ENCODE peak calls at places on chromosomes 13 and 19, in nine cellular contexts. U, P, V, M, B, I, C, A and X are unnamed samples.

GRCh38 chr19:45406957-45407375 is 522 bp downstream of the POLR1G start:
- DNase-seq in M (no peak), I (no peak), B (no peak), V (no peak), C (no peak), A (no peak), U (no peak), P (no peak), X (no peak)

GRCh38 chr19:5536337-5536894 is 31.3 kb downstream of the TINCR start:
- DNase-seq in M (peak), C (peak), P (peak), I (no peak), B (no peak), V (peak), A (peak), U (no peak), X (peak)

GRCh38 chr13:64639206-64639605 is 2590.9 kb downstream of the PCDH9 start:
- DNase-seq in V (no peak), I (no peak), M (no peak), C (no peak), B (no peak), P (no peak), A (no peak), U (no peak), X (no peak)

GRCh38 chr19:18685597-18686164 is 2.2 kb downstream of the CRTC1 start:
- DNase-seq in B (no peak), M (no peak), I (no peak), U (no peak), V (no peak), P (no peak), C (peak), A (no peak), X (no peak)

GRCh38 chr19:39327318-39327717 is 6.7 kb upstream of the LRFN1 start:
- DNase-seq in A (no peak), P (no peak), I (no peak), V (no peak), C (no peak), M (no peak), U (no peak), B (no peak), X (no peak)

GRCh38 chr19:49878744-49879070 is 1.2 kb downstream of the TBC1D17 start:
- DNase-seq in P (no peak), V (no peak), C (no peak), I (no peak), U (no peak), A (no peak), M (no peak), B (no peak), X (no peak)

GRCh38 chr19:343941-344624 is 513 bp downstream of the MIER2 start:
- DNase-seq in A (peak), C (no peak), P (peak), B (no peak), U (peak), V (no peak), M (no peak), I (no peak), X (peak)

GRCh38 chr19:45130888-45131615 is 29.7 kb downstream of the NKPD1 start:
- DNase-seq in B (no peak), M (no peak), I (no peak), U (no peak), V (no peak), P (no peak), A (no peak), C (no peak), X (no peak)

GRCh38 chr19:56170261-56170660 is 5.5 kb upstream of the GALP start:
- DNase-seq in B (no peak), I (no peak), U (no peak), M (peak), C (peak), A (no peak), P (no peak), V (no peak), X (no peak)

GRCh38 chr19:55305491-55305890 is 19.6 kb downstream of the TMEM150B start:
- DNase-seq in U (peak), B (no peak), V (no peak), A (peak), P (peak), M (no peak), I (no peak), C (no peak), X (no peak)

GRCh38 chr13:70380809-70381208 is 272.6 kb upstream of the KLHL1 start:
- DNase-seq in B (no peak), I (no peak), U (no peak), P (no peak), V (no peak), C (no peak), A (no peak), M (no peak), X (no peak)

GRCh38 chr19:46604781-46605355 is 3.7 kb downstream of the CALM3 start:
- DNase-seq in V (no peak), I (peak), B (no peak), P (no peak), C (no peak), U (no peak), M (peak), A (no peak), X (no peak)

GRCh38 chr19:8585894-8586750 is 8.9 kb upstream of the MYO1F start:
- DNase-seq in B (no peak), C (no peak), U (peak), I (no peak), V (peak), M (peak), P (no peak), A (peak), X (peak)

GRCh38 chr13:69565334-69565733 is 542.3 kb upstream of the ATXN8OS start:
- DNase-seq in V (no peak), B (no peak), A (no peak), P (no peak), U (no peak), M (no peak), I (no peak), C (peak), X (no peak)

GRCh38 chr13:41785402-41786142 is 175.3 kb downstream of the VWA8 start:
- DNase-seq in B (no peak), P (no peak), M (no peak), C (no peak), A (no peak), V (no peak), U (no peak), I (no peak), X (no peak)

GRCh38 chr13:32117696-32118095 is 86.1 kb downstream of the FRY start:
- DNase-seq in P (no peak), B (no peak), V (no peak), C (no peak), U (no peak), I (no peak), M (peak), A (no peak), X (no peak)

GRCh38 chr19:10290439-10290875 is 705 bp downstream of the ICAM5 start:
- DNase-seq in I (no peak), B (no peak), A (peak), P (no peak), M (no peak), V (no peak), C (no peak), U (no peak), X (no peak)

GRCh38 chr13:110420626-110421025 is 113.5 kb downstream of the COL4A2 start:
- DNase-seq in V (no peak), A (no peak), U (no peak), B (no peak), I (no peak), C (no peak), P (no peak), M (no peak), X (no peak)

GRCh38 chr19:37468961-37469777 is at the start of gene ZNF570:
- DNase-seq in M (peak), C (peak), I (peak), A (peak), V (peak), U (peak), P (peak), B (peak), X (peak)

GRCh38 chr13:51689597-51689996 is 105.3 kb downstream of the WDFY2 start:
- DNase-seq in A (no peak), U (no peak), C (no peak), B (no peak), V (no peak), M (no peak), I (no peak), P (no peak), X (no peak)

GRCh38 chr13:28479005-28479404 is 15.9 kb downstream of the FLT1 start:
- DNase-seq in V (no peak), B (no peak), A (no peak), I (no peak), C (no peak), M (no peak), U (no peak), P (no peak), X (no peak)

GRCh38 chr19:51503891-51504290 is 2.3 kb upstream of the SIGLEC12 start:
- DNase-seq in I (no peak), C (no peak), A (no peak), M (no peak), U (no peak), V (peak), B (no peak), P (no peak), X (no peak)

GRCh38 chr19:14300281-14300680 is 81.0 kb upstream of the ADGRE5 start:
- DNase-seq in C (no peak), P (no peak), M (no peak), B (no peak), V (no peak), I (no peak), A (no peak), U (no peak), X (no peak)

GRCh38 chr19:2123682-2124387 is 27.1 kb downstream of the IZUMO4 start:
- DNase-seq in P (no peak), U (no peak), A (peak), I (no peak), V (no peak), B (no peak), M (no peak), C (no peak), X (peak)

GRCh38 chr19:12772323-12772722 is 3.0 kb downstream of the HOOK2 start:
- DNase-seq in P (no peak), U (no peak), A (no peak), C (no peak), M (no peak), I (no peak), V (no peak), B (no peak), X (no peak)

GRCh38 chr13:102708991-102709390 is 14.1 kb upstream of the METTL21C start:
- DNase-seq in C (no peak), V (no peak), A (no peak), M (no peak), U (no peak), I (no peak), P (no peak), B (no peak), X (no peak)

GRCh38 chr19:33438987-33439781 is 65.7 kb downstream of the CEBPG start:
- DNase-seq in U (no peak), C (no peak), P (no peak), M (peak), V (no peak), A (no peak), I (no peak), B (no peak), X (no peak)

GRCh38 chr19:35436477-35437141 is 11.4 kb upstream of the FFAR2 start:
- DNase-seq in C (peak), B (peak), V (no peak), U (peak), M (no peak), A (peak), I (no peak), P (peak), X (no peak)

GRCh38 chr13:43990829-43991228 is 111.1 kb downstream of the LACC1 start:
- DNase-seq in U (no peak), B (no peak), V (no peak), C (no peak), I (no peak), P (no peak), M (no peak), A (no peak), X (no peak)

GRCh38 chr19:18109363-18109730 is 11.8 kb downstream of the MAST3 start:
- DNase-seq in C (no peak), P (no peak), V (no peak), M (no peak), B (no peak), U (no peak), I (no peak), A (no peak), X (no peak)

GRCh38 chr19:7924651-7925170 is 1.2 kb downstream of the CTXN1 start:
- DNase-seq in V (no peak), P (no peak), M (peak), I (no peak), U (no peak), A (no peak), C (no peak), B (no peak), X (no peak)

GRCh38 chr19:29655648-29656335 is 9.5 kb upstream of the PLEKHF1 start:
- DNase-seq in U (no peak), C (no peak), P (no peak), V (no peak), M (no peak), I (no peak), B (no peak), A (no peak), X (no peak)

GRCh38 chr19:29650988-29651387 is 14.3 kb upstream of the PLEKHF1 start:
- DNase-seq in A (no peak), M (no peak), I (no peak), P (no peak), B (no peak), C (no peak), V (no peak), U (no peak), X (no peak)

GRCh38 chr19:29653398-29653797 is 11.9 kb upstream of the PLEKHF1 start:
- DNase-seq in I (no peak), A (no peak), V (no peak), P (no peak), B (no peak), C (no peak), U (no peak), M (no peak), X (no peak)

GRCh38 chr19:29645911-29646310 is 19.4 kb upstream of the PLEKHF1 start:
- DNase-seq in B (peak), C (peak), M (peak), P (peak), V (no peak), U (no peak), A (no peak), I (no peak), X (no peak)

DNA sequence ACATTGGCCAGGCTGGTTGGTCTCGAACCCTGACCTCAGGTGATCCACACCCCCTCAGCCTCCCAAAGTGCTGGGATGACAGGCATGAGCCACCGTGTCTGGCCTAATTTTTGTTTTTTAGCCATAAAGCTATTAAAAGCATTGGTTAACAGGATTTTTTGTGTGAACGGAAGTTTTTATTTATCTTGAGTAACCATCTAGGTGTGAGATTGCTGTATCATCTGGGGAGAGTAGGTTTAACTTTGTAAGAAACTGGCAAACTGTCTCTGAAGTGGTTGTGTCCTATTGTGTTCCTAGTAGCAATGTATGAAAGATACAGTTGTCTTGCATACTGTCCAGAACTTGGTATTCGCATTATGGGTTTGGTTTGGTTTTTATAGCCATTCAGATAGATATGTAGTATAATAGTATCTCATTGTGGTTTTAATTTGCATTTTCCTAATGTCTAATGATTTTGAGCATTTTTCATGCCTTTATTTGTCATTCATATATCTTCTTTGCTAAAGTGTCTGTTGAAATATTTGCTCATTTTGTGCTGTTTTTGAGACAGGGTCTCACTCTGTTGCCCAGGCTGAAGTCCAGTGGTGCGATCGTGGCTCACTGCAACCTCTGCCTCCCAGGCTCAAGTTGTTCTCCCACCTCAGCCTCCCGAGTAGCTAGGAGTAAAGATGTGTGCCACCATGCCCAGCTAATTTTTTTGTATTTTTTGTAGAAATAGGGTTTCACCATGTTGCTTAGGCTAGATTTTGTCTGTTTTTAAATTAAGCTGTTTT is 13.5 kb upstream of the PLEKHF1 start:
- DNase-seq in U (no peak), I (no peak), P (no peak), A (no peak), B (no peak), M (peak), V (no peak), C (no peak), X (no peak)
- TF ChIP-seq CTCF in U (no peak), I (no peak), P (no peak), A (no peak), B (no peak), M (no peak), V (no peak), C (no peak), X (no peak)

GRCh38 chr13:94660695-94661324 is 51.5 kb downstream of the SOX21 start:
- DNase-seq in M (no peak), I (no peak), B (no peak), C (peak), A (no peak), P (no peak), U (no peak), V (no peak), X (peak)
- TF ChIP-seq CTCF in M (no peak), I (no peak), B (peak), C (peak), A (peak), P (no peak), U (no peak), V (peak), X (peak)

GRCh38 chr13:40496035-40496810 is 170.2 kb downstream of the FOXO1 start:
- DNase-seq in B (no peak), U (no peak), A (no peak), I (no peak), M (no peak), P (no peak), C (peak), V (no peak), X (no peak)

GRCh38 chr13:40494932-40495619 is 171.4 kb downstream of the FOXO1 start:
- DNase-seq in U (no peak), M (no peak), V (no peak), I (no peak), P (no peak), C (no peak), A (no peak), B (no peak), X (no peak)

GRCh38 chr13:40495620-40496001 is 170.8 kb downstream of the FOXO1 start:
- DNase-seq in P (no peak), U (no peak), B (no peak), C (no peak), A (no peak), M (no peak), V (no peak), I (no peak), X (no peak)

GRCh38 chr13:40502236-40502635 is 164.2 kb downstream of the FOXO1 start:
- DNase-seq in I (no peak), V (peak), C (peak), A (no peak), M (no peak), P (no peak), B (no peak), U (no peak), X (no peak)

DNA sequence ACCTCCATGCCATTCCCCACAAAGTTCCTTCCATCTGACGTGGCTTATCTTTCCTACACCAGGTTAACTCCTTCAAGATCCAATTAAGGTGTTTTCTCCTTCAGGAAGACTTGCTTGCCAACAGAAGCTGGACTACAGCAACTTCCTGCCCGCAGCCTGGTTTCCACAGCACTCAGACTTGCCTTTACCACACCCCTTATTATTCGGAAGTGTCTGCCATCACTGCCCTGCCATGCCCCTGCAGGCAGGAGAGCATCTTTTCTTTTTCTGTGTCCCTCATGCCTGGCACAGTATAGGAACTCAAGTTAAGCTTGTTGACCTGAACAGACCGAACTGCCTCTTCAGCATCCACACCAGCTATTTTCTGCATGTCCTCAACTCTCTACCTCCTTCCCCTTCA is 168.0 kb downstream of the FOXO1 start:
- DNase-seq in A (no peak), I (no peak), U (no peak), B (no peak), M (no peak), P (no peak), C (no peak), V (no peak), X (no peak)
- TF ChIP-seq CTCF in A (no peak), I (no peak), U (no peak), B (no peak), M (no peak), P (no peak), C (no peak), V (no peak), X (no peak)

GRCh38 chr19:41998246-41999020 is 4.4 kb upstream of the ATP1A3 start:
- DNase-seq in M (no peak), I (no peak), A (peak), V (peak), P (no peak), B (no peak), C (peak), U (peak), X (peak)
- TF ChIP-seq CTCF in M (peak), I (no peak), A (peak), V (peak), P (no peak), B (peak), C (peak), U (peak), X (peak)